ENCODE peak calls at places on chromosomes 3 and 15, in five cellular contexts. C, G, D, N and R are unnamed samples. For H3K4me1, the result is how much of the 10 kb centered on the place peaks cover.

GRCh38 chr3:8886556-8886955 is 76.7 kb downstream of the RAD18 start:
- DNase-seq in C (no peak), G (no peak), D (no peak), N (no peak), R (no peak)

GRCh38 chr15:80512729-80513670 is 108.8 kb downstream of the ARNT2 start:
- DNase-seq in C (no peak), G (no peak), D (no peak), N (no peak), R (no peak)

GRCh38 chr3:63972987-63973386 is 50.3 kb downstream of the PSMD6 start:
- DNase-seq in C (no peak), G (no peak), D (no peak), N (no peak), R (no peak)

GRCh38 chr3:142088522-142088921 is 60.8 kb downstream of the TFDP2 start:
- DNase-seq in C (no peak), G (no peak), D (no peak), N (no peak), R (no peak)

GRCh38 chr15:36186376-36186775 is 393.1 kb upstream of the CDIN1 start:
- DNase-seq in C (no peak), G (no peak), D (no peak), N (peak), R (no peak)

GRCh38 chr15:63246691-63247464 is 30.5 kb upstream of the APH1B start:
- DNase-seq in C (no peak), G (peak), D (no peak), N (peak), R (no peak)

GRCh38 chr3:127265581-127265981 is 22.3 kb downstream of the PRR20G start:
- DNase-seq in C (no peak), G (no peak), D (no peak), N (no peak), R (no peak)

GRCh38 chr3:27486328-27486727 is 2.1 kb upstream of the SLC4A7 start:
- DNase-seq in C (no peak), G (peak), D (peak), N (no peak), R (no peak)

GRCh38 chr3:190912736-190913135 is 50.2 kb upstream of the GMNC start:
- DNase-seq in C (no peak), G (no peak), D (no peak), N (no peak), R (no peak)

GRCh38 chr3:79488407-79488806 is 279.4 kb downstream of the ROBO1 start:
- DNase-seq in C (no peak), G (no peak), D (no peak), N (no peak), R (no peak)

GRCh38 chr3:156948402-156949210 is 122.5 kb downstream of the LEKR1 start:
- DNase-seq in C (no peak), G (no peak), D (no peak), N (peak), R (no peak)

GRCh38 chr15:34185666-34186065 is 24.2 kb downstream of the KATNBL1 start:
- DNase-seq in C (no peak), G (no peak), D (no peak), N (no peak), R (no peak)

GRCh38 chr3:86787091-86787490 is 203.9 kb downstream of the VGLL3 start:
- DNase-seq in C (no peak), G (no peak), D (no peak), N (no peak), R (no peak)

GRCh38 chr3:117820900-117821299 is 1111.3 kb downstream of the TUSC7 start:
- DNase-seq in C (no peak), G (no peak), D (no peak), N (no peak), R (no peak)

GRCh38 chr3:151550025-151550618 is 89.3 kb upstream of the IGSF10 start:
- DNase-seq in C (no peak), G (no peak), D (no peak), N (no peak), R (no peak)

GRCh38 chr15:81473177-81473576 is 99.2 kb upstream of the TMC3 start:
- DNase-seq in C (no peak), G (no peak), D (no peak), N (no peak), R (no peak)

GRCh38 chr3:65597225-65597951 is 441.3 kb downstream of the MAGI1 start:
- DNase-seq in C (no peak), G (no peak), D (no peak), N (peak), R (peak)

GRCh38 chr3:30667250-30667585 is 60.8 kb downstream of the TGFBR2 start:
- DNase-seq in C (no peak), G (no peak), D (no peak), N (peak), R (no peak)

GRCh38 chr3:194928831-194929594 is 243.3 kb downstream of the FAM43A start:
- DNase-seq in C (no peak), G (no peak), D (no peak), N (no peak), R (no peak)

GRCh38 chr15:70092462-70092850 is 5.3 kb downstream of the TLE3 start:
- DNase-seq in C (no peak), G (no peak), D (no peak), N (peak), R (no peak)

GRCh38 chr3:22159004-22159695 is 408.1 kb upstream of the ZNF385D start:
- DNase-seq in C (no peak), G (no peak), D (no peak), N (no peak), R (no peak)

GRCh38 chr15:89499156-89499555 is 2.8 kb upstream of the RHCG start:
- DNase-seq in C (no peak), G (no peak), D (peak), N (no peak), R (no peak)

GRCh38 chr15:89103481-89104171 is 15.4 kb downstream of the ABHD2 start:
- DNase-seq in C (no peak), G (no peak), D (no peak), N (no peak), R (no peak)

GRCh38 chr15:69595009-69595825 is 142.6 kb downstream of the RPLP1 start:
- DNase-seq in C (no peak), G (peak), D (no peak), N (no peak), R (no peak)

GRCh38 chr3:139198186-139198585 is 145.6 kb upstream of the MRPS22 start:
- DNase-seq in C (no peak), G (no peak), D (no peak), N (no peak), R (no peak)

GRCh38 chr3:36647423-36647853 is 116.9 kb downstream of the DCLK3 start:
- DNase-seq in C (no peak), G (no peak), D (no peak), N (peak), R (no peak)

GRCh38 chr15:98063311-98063710 is 102.8 kb downstream of the ARRDC4 start:
- DNase-seq in C (no peak), G (no peak), D (no peak), N (no peak), R (no peak)

GRCh38 chr3:196195664-196196255 is 15.4 kb downstream of the ZDHHC19 start:
- DNase-seq in C (no peak), G (no peak), D (no peak), N (no peak), R (no peak)

GRCh38 chr15:59838900-59839299 is 149.8 kb upstream of the BNIP2 start:
- DNase-seq in C (no peak), G (no peak), D (no peak), N (no peak), R (no peak)

GRCh38 chr15:66253296-66253642 is 281 bp downstream of the MEGF11 start:
- DNase-seq in C (no peak), G (no peak), D (no peak), N (no peak), R (no peak)

GRCh38 chr15:66253643-66254363 is at the start of gene MEGF11:
- DNase-seq in C (peak), G (no peak), D (no peak), N (peak), R (peak)

GRCh38 chr15:66252411-66253295 is 897 bp downstream of the MEGF11 start:
- DNase-seq in C (peak), G (no peak), D (no peak), N (peak), R (peak)

GRCh38 chr15:66255293-66255676 is 1.7 kb upstream of the MEGF11 start:
- DNase-seq in C (no peak), G (no peak), D (no peak), N (no peak), R (no peak)

GRCh38 chr15:66254364-66255292 is 1.1 kb upstream of the MEGF11 start:
- DNase-seq in C (no peak), G (no peak), D (no peak), N (no peak), R (no peak)
- H3K4me3 ChIP-seq in C (no peak), G (peak), D (peak), N (peak), R (no peak)

GRCh38 chr3:13261104-13261800 is 158.9 kb downstream of the NUP210 start:
- DNase-seq in C (no peak), G (no peak), D (no peak), N (no peak), R (no peak)

GRCh38 chr3:13259831-13260230 is 160.3 kb downstream of the NUP210 start:
- DNase-seq in C (no peak), G (no peak), D (no peak), N (no peak), R (no peak)

GRCh38 chr3:13261908-13262307 is 158.2 kb downstream of the NUP210 start:
- DNase-seq in C (no peak), G (no peak), D (no peak), N (no peak), R (no peak)

GRCh38 chr3:13258986-13259514 is 161.1 kb downstream of the NUP210 start:
- DNase-seq in C (no peak), G (no peak), D (no peak), N (no peak), R (no peak)

DNA sequence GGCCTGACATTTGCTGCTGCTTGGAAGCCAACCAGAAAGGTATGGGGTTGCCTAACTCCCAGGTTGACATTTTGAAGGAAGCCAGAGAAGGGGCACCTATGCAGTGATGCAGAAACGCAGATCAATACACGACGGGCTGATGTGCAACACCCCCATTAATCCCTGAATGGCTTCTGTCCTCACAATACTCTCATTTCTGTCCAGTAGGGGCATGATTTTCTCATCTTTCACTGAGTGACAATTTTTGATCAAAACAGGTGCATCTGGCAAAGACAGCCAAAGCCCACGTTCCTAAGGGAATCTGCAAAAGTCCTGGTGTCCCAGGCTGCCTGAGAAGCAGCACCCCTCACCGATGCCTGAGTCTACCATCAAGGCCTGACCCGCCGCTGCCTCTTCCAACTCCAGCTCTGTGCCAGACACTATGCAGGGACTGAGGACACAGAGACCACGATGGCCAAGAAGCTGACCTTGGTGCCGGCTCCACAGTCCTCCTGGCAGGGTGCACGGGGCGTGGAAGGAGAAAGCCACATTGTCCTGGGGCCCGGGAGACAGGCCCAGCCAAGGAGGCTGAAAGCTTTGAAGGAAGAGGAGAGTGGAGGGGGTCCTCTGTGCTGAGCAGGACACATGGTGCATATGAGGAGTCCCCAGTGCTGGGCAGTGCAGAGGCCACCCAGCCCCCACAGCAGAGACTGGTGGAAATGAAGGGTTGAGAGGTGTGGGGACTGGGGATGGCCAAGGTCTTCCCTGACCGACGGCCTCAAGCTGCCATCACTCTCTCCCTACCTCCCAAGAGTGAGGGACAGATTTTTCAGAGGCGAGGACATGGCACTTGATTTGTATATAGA is 159.6 kb downstream of the NUP210 start:
- DNase-seq in C (no peak), G (no peak), D (no peak), N (no peak), R (no peak)
- TF ChIP-seq CTCF in C (no peak), G (no peak), D (no peak), N (no peak), R (peak)

GRCh38 chr3:106447902-106448301 is 579.1 kb upstream of the CBLB start:
- DNase-seq in C (no peak), G (no peak), D (no peak), N (no peak), R (no peak)
- H3K4me1 ChIP-seq in C (under half), G (under half), D (under half), N (under half), R (under half)

GRCh38 chr15:46394463-46394862 is 759.6 kb downstream of the SQOR start:
- DNase-seq in C (no peak), G (no peak), D (no peak), N (no peak), R (no peak)
- H3K4me3 ChIP-seq in C (no peak), G (no peak), D (no peak), N (no peak), R (no peak)

DNA sequence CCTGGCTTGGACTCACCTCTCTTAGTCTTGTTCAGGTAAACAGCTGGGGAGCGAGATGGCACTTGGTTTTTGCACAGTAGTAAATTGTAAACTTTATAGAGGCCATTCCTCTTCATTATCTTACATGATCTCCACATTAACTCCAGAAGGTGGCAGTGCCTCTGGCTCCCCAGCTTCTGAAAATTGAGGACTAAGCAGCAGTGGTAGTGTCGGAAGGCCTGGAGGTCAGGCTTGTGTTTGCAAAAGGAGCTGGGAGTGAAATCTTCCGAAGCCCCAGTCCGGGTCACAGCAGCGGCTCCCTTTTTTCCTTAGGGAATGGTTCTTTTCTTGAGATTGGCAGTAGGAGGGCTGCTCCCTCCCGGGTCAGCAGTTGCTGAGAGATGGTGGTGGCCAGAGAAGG is 85.7 kb downstream of the FNDC3B start:
- DNase-seq in C (no peak), G (no peak), D (no peak), N (no peak), R (no peak)
- TF ChIP-seq CTCF in C (no peak), G (no peak), D (no peak), N (peak), R (no peak)

DNA sequence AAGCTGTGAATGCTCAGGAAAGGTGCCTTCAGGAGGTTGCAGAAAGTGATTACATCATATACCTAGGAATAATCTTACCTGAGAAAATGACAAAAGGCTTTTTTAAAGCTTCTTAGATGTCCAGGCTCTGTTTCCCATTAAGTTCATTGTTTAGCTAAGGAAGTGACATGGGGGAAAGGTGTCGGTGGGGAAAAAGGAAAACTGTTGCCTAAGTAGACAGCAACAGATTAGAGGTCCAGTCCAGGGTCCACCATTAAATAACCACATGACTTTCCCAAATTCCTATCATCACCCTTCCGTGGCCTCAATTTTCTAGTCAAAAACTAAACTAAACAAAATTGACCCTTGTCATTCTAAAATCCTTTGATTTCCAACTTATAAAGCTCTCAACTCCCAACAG is 4.3 kb downstream of the WWTR1 start:
- DNase-seq in C (no peak), G (no peak), D (no peak), N (no peak), R (no peak)
- H3K4me1 ChIP-seq in C (under half), G (under half), D (half or more), N (under half), R (under half)

GRCh38 chr3:69115731-69116130 is 6.7 kb downstream of the LMOD3 start:
- DNase-seq in C (no peak), G (no peak), D (no peak), N (no peak), R (no peak)
- H3K4me3 ChIP-seq in C (no peak), G (peak), D (no peak), N (no peak), R (no peak)

GRCh38 chr15:78303729-78304486 is 4.5 kb upstream of the SKIC8 start:
- DNase-seq in C (no peak), G (no peak), D (no peak), N (no peak), R (no peak)
- TF ChIP-seq CTCF in C (no peak), G (no peak), D (no peak), N (no peak), R (no peak)